ENCODE peak calls at places on chromosomes 2 and 18, in seven cellular contexts. R, D, S, Z, E, L and B are unnamed samples.

GRCh38 chr2:1504311-1504750 is 91.1 kb downstream of the TPO start:
- DNase-seq in R (no peak), D (no peak), S (no peak), Z (peak), E (peak), L (no peak), B (no peak)

GRCh38 chr2:103435010-103435409 is 673.2 kb downstream of the TMEM182 start:
- DNase-seq in R (no peak), D (no peak), S (no peak), Z (no peak), E (no peak), L (no peak), B (no peak)

GRCh38 chr2:163266772-163267171 is 428.2 kb upstream of the KCNH7 start:
- DNase-seq in R (no peak), D (no peak), S (no peak), Z (no peak), E (no peak), L (no peak), B (no peak)

GRCh38 chr18:31206787-31207381 is 44.2 kb upstream of the DSC1 start:
- DNase-seq in R (no peak), D (peak), S (peak), Z (peak), E (no peak), L (peak), B (peak)

GRCh38 chr18:78770149-78771139 is 209.2 kb upstream of the SALL3 start:
- DNase-seq in R (no peak), D (no peak), S (no peak), Z (no peak), E (no peak), L (no peak), B (peak)

GRCh38 chr2:3195865-3196504 is 181.6 kb downstream of the EIPR1 start:
- DNase-seq in R (no peak), D (no peak), S (no peak), Z (no peak), E (peak), L (no peak), B (no peak)

GRCh38 chr18:43692291-43692690 is 415.0 kb upstream of the SYT4 start:
- DNase-seq in R (no peak), D (no peak), S (no peak), Z (no peak), E (no peak), L (no peak), B (no peak)

GRCh38 chr2:38797276-38797675 is 19.3 kb downstream of the GEMIN6 start:
- DNase-seq in R (no peak), D (no peak), S (no peak), Z (no peak), E (no peak), L (no peak), B (no peak)

GRCh38 chr18:71405142-71405806 is 1116.4 kb downstream of the SOCS6 start:
- DNase-seq in R (no peak), D (no peak), S (no peak), Z (no peak), E (no peak), L (no peak), B (no peak)

GRCh38 chr2:65017335-65017734 is 28.1 kb downstream of the SLC1A4 start:
- DNase-seq in R (no peak), D (no peak), S (no peak), Z (no peak), E (no peak), L (no peak), B (no peak)

GRCh38 chr2:100179806-100180205 is 37.4 kb upstream of the AFF3 start:
- DNase-seq in R (no peak), D (no peak), S (no peak), Z (no peak), E (no peak), L (no peak), B (no peak)

GRCh38 chr2:12448846-12449480 is 267.8 kb upstream of the TRIB2 start:
- DNase-seq in R (no peak), D (no peak), S (no peak), Z (no peak), E (no peak), L (no peak), B (no peak)

GRCh38 chr2:10475221-10475722 is 27.1 kb upstream of the ODC1 start:
- DNase-seq in R (no peak), D (no peak), S (no peak), Z (no peak), E (peak), L (no peak), B (no peak)

GRCh38 chr2:61620244-61621159 is 82.3 kb upstream of the XPO1 start:
- DNase-seq in R (no peak), D (no peak), S (no peak), Z (no peak), E (no peak), L (no peak), B (no peak)

GRCh38 chr2:152924219-152924618 is 205.8 kb downstream of the ARL6IP6 start:
- DNase-seq in R (no peak), D (no peak), S (no peak), Z (no peak), E (no peak), L (no peak), B (no peak)

GRCh38 chr2:128016620-128017019 is 11.2 kb downstream of the SAP130 start:
- DNase-seq in R (no peak), D (no peak), S (no peak), Z (no peak), E (no peak), L (no peak), B (no peak)

GRCh38 chr18:10420561-10421352 is 33.7 kb upstream of the APCDD1 start:
- DNase-seq in R (no peak), D (no peak), S (no peak), Z (no peak), E (no peak), L (no peak), B (no peak)

GRCh38 chr2:23691106-23691470 is 235.8 kb downstream of the ATAD2B start:
- DNase-seq in R (no peak), D (no peak), S (no peak), Z (no peak), E (peak), L (no peak), B (no peak)

GRCh38 chr18:49207373-49207772 is 253.1 kb downstream of the DYM start:
- DNase-seq in R (no peak), D (no peak), S (no peak), Z (no peak), E (no peak), L (no peak), B (no peak)

GRCh38 chr2:171411791-171412483 is 21.9 kb downstream of the METTL8 start:
- DNase-seq in R (no peak), D (no peak), S (no peak), Z (no peak), E (no peak), L (no peak), B (no peak)

GRCh38 chr2:110853516-110853915 is 121.1 kb downstream of the ACOXL start:
- DNase-seq in R (no peak), D (no peak), S (no peak), Z (peak), E (peak), L (no peak), B (peak)

GRCh38 chr18:56431551-56431950 is 206.8 kb downstream of the TXNL1 start:
- DNase-seq in R (no peak), D (no peak), S (no peak), Z (peak), E (no peak), L (no peak), B (no peak)

GRCh38 chr2:191396794-191397193 is 151.6 kb downstream of the MYO1B start:
- DNase-seq in R (no peak), D (no peak), S (no peak), Z (no peak), E (no peak), L (no peak), B (no peak)

GRCh38 chr2:179825494-179825893 is 35.9 kb downstream of the ZNF385B start:
- DNase-seq in R (no peak), D (no peak), S (no peak), Z (no peak), E (no peak), L (no peak), B (no peak)

GRCh38 chr18:59357928-59358327 is 1.1 kb downstream of the LMAN1 start:
- DNase-seq in R (no peak), D (no peak), S (no peak), Z (no peak), E (no peak), L (no peak), B (no peak)

GRCh38 chr2:143950675-143951074 is 569.2 kb downstream of the ZEB2 start:
- DNase-seq in R (no peak), D (no peak), S (no peak), Z (no peak), E (no peak), L (no peak), B (no peak)

GRCh38 chr2:236657801-236658200 is 88.2 kb downstream of the ACKR3 start:
- DNase-seq in R (no peak), D (no peak), S (no peak), Z (no peak), E (no peak), L (no peak), B (no peak)

GRCh38 chr2:99816908-99817307 is 325.5 kb downstream of the AFF3 start:
- DNase-seq in R (no peak), D (no peak), S (no peak), Z (no peak), E (no peak), L (no peak), B (no peak)

DNA sequence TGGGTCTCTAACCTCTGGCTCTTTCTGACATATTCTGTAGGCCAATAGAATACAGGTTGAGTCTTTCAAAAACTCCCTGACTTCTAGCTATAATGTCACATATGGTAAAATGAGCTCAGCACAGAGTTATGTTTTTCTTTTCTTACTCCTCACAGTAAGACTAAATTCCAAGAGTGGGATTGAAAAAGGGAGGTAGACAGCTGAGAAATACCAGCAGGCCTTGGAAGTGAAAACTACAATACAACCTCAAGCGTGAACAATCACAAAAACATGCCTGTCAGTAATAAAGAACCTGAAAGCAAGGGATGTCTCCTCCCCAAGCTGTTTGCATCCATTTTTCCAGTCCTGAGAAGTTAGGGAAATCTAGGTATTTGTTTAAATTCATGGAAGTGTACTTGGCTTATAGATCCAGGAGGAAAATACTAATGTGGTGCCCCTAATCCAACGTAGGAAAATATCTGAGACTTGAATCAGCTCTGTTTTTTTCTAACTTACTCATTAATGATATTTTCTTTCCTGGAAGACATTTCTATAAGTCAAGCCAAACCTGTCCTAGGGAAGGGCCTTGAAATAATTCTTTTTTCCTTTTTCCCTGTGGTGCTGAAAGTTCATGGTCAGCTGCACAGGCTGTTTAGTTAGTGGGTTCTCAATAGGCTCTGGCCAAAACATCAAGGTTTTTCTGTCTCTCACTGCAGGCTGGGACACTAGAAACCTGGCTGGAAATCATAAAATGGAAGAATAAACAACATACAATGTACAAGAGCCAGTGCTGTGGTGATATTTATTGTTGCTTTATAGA is 167.9 kb upstream of the SPATS2L start:
- DNase-seq in R (no peak), D (no peak), S (no peak), Z (peak), E (no peak), L (no peak), B (no peak)
- H3K27ac ChIP-seq in R (no peak), D (no peak), S (no peak), Z (peak), E (no peak), L (no peak), B (no peak)

GRCh38 chr2:234292955-234293228 is 204.0 kb downstream of the ARL4C start:
- DNase-seq in R (no peak), D (no peak), S (no peak), Z (no peak), E (no peak), L (no peak), B (no peak)
- H3K27ac ChIP-seq in R (no peak), D (no peak), S (no peak), Z (no peak), E (peak), L (no peak), B (no peak)

GRCh38 chr18:70382032-70382431 is 93.2 kb downstream of the SOCS6 start:
- DNase-seq in R (no peak), D (no peak), S (no peak), Z (no peak), E (no peak), L (no peak), B (no peak)
- H3K27ac ChIP-seq in R (peak), D (no peak), S (no peak), Z (no peak), E (no peak), L (no peak), B (no peak)

DNA sequence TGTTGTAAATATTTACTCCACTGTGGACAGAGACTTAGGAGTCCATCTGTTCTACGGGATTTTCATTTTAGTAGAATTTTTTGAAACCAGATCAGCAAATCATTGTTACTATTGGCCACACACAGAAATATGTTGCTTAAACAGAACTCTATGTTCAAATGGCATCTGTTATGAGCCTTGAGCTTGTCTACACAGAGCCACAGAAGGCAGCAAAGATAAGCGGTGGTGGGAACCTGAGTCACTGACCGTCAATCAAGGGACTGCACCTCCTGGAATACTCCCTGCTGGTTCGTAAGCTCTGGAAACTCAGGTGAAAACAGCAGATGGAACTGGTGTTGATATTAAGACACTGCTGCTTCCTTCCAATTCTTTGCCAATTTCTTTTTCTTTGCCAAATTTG is 156.8 kb downstream of the TMEM200C start:
- DNase-seq in R (peak), D (no peak), S (no peak), Z (no peak), E (no peak), L (no peak), B (no peak)
- H3K27ac ChIP-seq in R (no peak), D (no peak), S (no peak), Z (no peak), E (no peak), L (no peak), B (no peak)